ENCODE peak calls at places on chromosome 7, in five cellular contexts. O is OCI-LY7, U is GM23248, Y is vagina, L is kidney. N is an unnamed sample.
A peak's percentile ranks its signal among the peaks of the same experiment; 100 is the strongest.

GRCh38 chr7:155951554-155952158 is 139.4 kb upstream of the SHH start:
- DNase-seq in O (no peak), L (peak; percentile 94), Y (peak; percentile 88), U (peak; percentile 16), N (no peak)

GRCh38 chr7:45177801-45178200 is 20.2 kb downstream of the RAMP3 start:
- DNase-seq in Y (no peak), L (peak; percentile 58), O (no peak), U (no peak), N (no peak)

GRCh38 chr7:37359662-37360444 is 88.8 kb downstream of the ELMO1 start:
- DNase-seq in L (no peak), O (no peak), U (no peak), Y (no peak), N (no peak)

GRCh38 chr7:121020243-121020642 is 31.7 kb downstream of the CPED1 start:
- DNase-seq in Y (no peak), O (no peak), U (peak; percentile 77), L (no peak), N (no peak)

GRCh38 chr7:25860206-25860881 is 291.7 kb upstream of the NFE2L3 start:
- DNase-seq in O (no peak), L (no peak), Y (no peak), U (no peak), N (no peak)

GRCh38 chr7:120272261-120272895 is 597 bp upstream of the KCND2 start:
- DNase-seq in L (no peak), U (peak; percentile 78), Y (no peak), O (peak; percentile 23), N (no peak)

GRCh38 chr7:116942503-116942902 is 10.8 kb upstream of the ST7 start:
- DNase-seq in Y (no peak), U (no peak), L (no peak), O (no peak), N (no peak)

GRCh38 chr7:140604760-140605159 is 35.9 kb downstream of the DENND2A start:
- DNase-seq in Y (no peak), O (no peak), L (no peak), U (peak; percentile 91), N (no peak)

GRCh38 chr7:138564365-138564764 is 104.3 kb downstream of the TRIM24 start:
- DNase-seq in O (no peak), L (no peak), U (no peak), Y (no peak), N (no peak)

GRCh38 chr7:137996386-137996851 is 5.5 kb downstream of the CREB3L2 start:
- DNase-seq in O (no peak), L (peak; percentile 74), Y (no peak), U (peak; percentile 59), N (peak; percentile 38)

GRCh38 chr7:74216361-74216761 is 6.6 kb downstream of the LAT2 start:
- DNase-seq in O (peak; percentile 59), Y (no peak), L (no peak), U (no peak), N (no peak)

GRCh38 chr7:70215491-70215890 is 617.2 kb downstream of the AUTS2 start:
- DNase-seq in Y (no peak), O (peak; percentile 15), U (peak; percentile 83), L (no peak), N (no peak)

GRCh38 chr7:121329460-121330052 is 756 bp downstream of the WNT16 start:
- DNase-seq in Y (no peak), O (no peak), U (peak; percentile 26), L (peak; percentile 62), N (no peak)

GRCh38 chr7:142796501-142797341 is 26.0 kb downstream of the PRSS2 start:
- DNase-seq in L (peak; percentile 80), O (peak; percentile 58), Y (no peak), U (peak; percentile 24), N (no peak)

GRCh38 chr7:33578166-33578565 is 327.2 kb upstream of the BMPER start:
- DNase-seq in O (no peak), Y (no peak), U (peak; percentile 10), L (no peak), N (no peak)

GRCh38 chr7:127758105-127758504 is 106.1 kb downstream of the SND1 start:
- DNase-seq in Y (no peak), L (no peak), O (no peak), U (no peak), N (no peak)

GRCh38 chr7:65809259-65809981 is 63.5 kb upstream of the VKORC1L1 start:
- DNase-seq in O (peak; percentile 79), L (no peak), Y (no peak), U (no peak), N (no peak)

GRCh38 chr7:151706568-151707469 is 170.1 kb downstream of the PRKAG2 start:
- DNase-seq in O (no peak), Y (no peak), U (peak; percentile 34), L (no peak), N (no peak)

GRCh38 chr7:112007185-112007584 is 199.0 kb downstream of the DOCK4 start:
- DNase-seq in Y (no peak), O (no peak), L (no peak), U (no peak), N (no peak)

GRCh38 chr7:129188372-129188891 is at the start of gene SMO:
- DNase-seq in U (peak; percentile 60), O (no peak), Y (no peak), L (peak; percentile 81), N (no peak)

GRCh38 chr7:84490661-84491060 is 296.1 kb upstream of the SEMA3A start:
- DNase-seq in L (no peak), O (no peak), Y (no peak), U (peak; percentile 90), N (no peak)

GRCh38 chr7:73706122-73707044 is 13.1 kb downstream of the STX1A start:
- DNase-seq in L (no peak), Y (no peak), U (peak; percentile 49), O (no peak), N (no peak)

GRCh38 chr7:83096065-83096580 is 66.6 kb downstream of the PCLO start:
- DNase-seq in O (no peak), U (no peak), Y (no peak), L (no peak), N (no peak)

GRCh38 chr7:82605247-82605864 is 161.8 kb upstream of the CACNA2D1 start:
- DNase-seq in Y (no peak), L (no peak), U (peak; percentile 66), O (peak; percentile 29), N (no peak)

GRCh38 chr7:100946111-100946510 is 3.2 kb upstream of the MUC3A start:
- DNase-seq in Y (no peak), U (no peak), L (no peak), O (no peak), N (no peak)

GRCh38 chr7:74452748-74453320 is 872 bp upstream of the GTF2IRD1 start:
- DNase-seq in Y (no peak), U (peak; percentile 52), L (peak; percentile 89), O (no peak), N (no peak)

GRCh38 chr7:103867874-103868273 is 121.6 kb downstream of the RELN start:
- DNase-seq in Y (no peak), L (no peak), U (no peak), O (no peak), N (no peak)

GRCh38 chr7:31954500-31954899 is 115.7 kb downstream of the PDE1C start:
- DNase-seq in U (no peak), L (no peak), O (no peak), Y (no peak), N (no peak)

GRCh38 chr7:18834574-18835361 is 282.7 kb downstream of the TWIST1 start:
- DNase-seq in O (no peak), Y (no peak), L (no peak), U (no peak), N (no peak)

GRCh38 chr7:67918158-67918557 is 921.5 kb downstream of the TYW1 start:
- DNase-seq in Y (no peak), O (peak; percentile 85), L (no peak), U (no peak), N (no peak)

GRCh38 chr7:102283477-102284189 is 3.0 kb upstream of the SH2B2 start:
- DNase-seq in Y (no peak), U (no peak), O (no peak), L (no peak), N (no peak)

GRCh38 chr7:2084781-2085505 is 147.8 kb downstream of the MAD1L1 start:
- DNase-seq in U (no peak), L (no peak), O (no peak), Y (no peak), N (no peak)

GRCh38 chr7:1060315-1061080 is 16.2 kb downstream of the GPR146 start:
- DNase-seq in Y (no peak), L (peak; percentile 85), U (no peak), O (peak; percentile 21), N (no peak)
- H3K27ac ChIP-seq in Y (peak overlapping the region; percentile 18), L (peak overlapping the region; percentile 43), U (no peak overlapping the region), O (peak overlapping the region; percentile 44), N (no peak overlapping the region)

GRCh38 chr7:149873074-149873967 is 448 bp upstream of the ATP6V0E2 start:
- DNase-seq in U (peak; percentile 95), O (peak; percentile 95), L (peak; percentile 98), Y (peak; percentile 96), N (peak; percentile 89)
- H3K4me1 ChIP-seq in U (no peaks in the 10 kb centered on the region), O (peaks cover 48% of the 10 kb centered on the region), L (peaks cover 5% of the 10 kb centered on the region), Y (peaks cover 20% of the 10 kb centered on the region), N (peaks cover 83% of the 10 kb centered on the region)

GRCh38 chr7:52958621-52959140 is 76.8 kb upstream of the POM121L12 start:
- DNase-seq in O (no peak), L (no peak), Y (no peak), U (no peak), N (no peak)
- H3K9me3 ChIP-seq in O (no peaks in the 10 kb centered on the region), L (no peaks in the 10 kb centered on the region), Y (no peaks in the 10 kb centered on the region), U (no peaks in the 10 kb centered on the region), N (no peaks in the 10 kb centered on the region)

GRCh38 chr7:48089415-48089975 is 430 bp downstream of the UPP1 start:
- DNase-seq in Y (peak; percentile 87), L (peak; percentile 95), O (no peak), U (peak; percentile 52), N (peak; percentile 72)

GRCh38 chr7:48088559-48089414 is at the start of gene UPP1:
- DNase-seq in L (peak; percentile 99), U (peak; percentile 96), Y (peak; percentile 97), O (peak; percentile 76), N (peak; percentile 87)

GRCh38 chr7:48087349-48087748 is 1.7 kb upstream of the UPP1 start:
- DNase-seq in U (peak; percentile 91), Y (peak; percentile 79), L (no peak), O (peak; percentile 36), N (peak; percentile 58)

GRCh38 chr7:48091506-48092433 is 2.7 kb downstream of the UPP1 start:
- DNase-seq in O (no peak), U (no peak), Y (peak; percentile 83), L (no peak), N (no peak)

DNA sequence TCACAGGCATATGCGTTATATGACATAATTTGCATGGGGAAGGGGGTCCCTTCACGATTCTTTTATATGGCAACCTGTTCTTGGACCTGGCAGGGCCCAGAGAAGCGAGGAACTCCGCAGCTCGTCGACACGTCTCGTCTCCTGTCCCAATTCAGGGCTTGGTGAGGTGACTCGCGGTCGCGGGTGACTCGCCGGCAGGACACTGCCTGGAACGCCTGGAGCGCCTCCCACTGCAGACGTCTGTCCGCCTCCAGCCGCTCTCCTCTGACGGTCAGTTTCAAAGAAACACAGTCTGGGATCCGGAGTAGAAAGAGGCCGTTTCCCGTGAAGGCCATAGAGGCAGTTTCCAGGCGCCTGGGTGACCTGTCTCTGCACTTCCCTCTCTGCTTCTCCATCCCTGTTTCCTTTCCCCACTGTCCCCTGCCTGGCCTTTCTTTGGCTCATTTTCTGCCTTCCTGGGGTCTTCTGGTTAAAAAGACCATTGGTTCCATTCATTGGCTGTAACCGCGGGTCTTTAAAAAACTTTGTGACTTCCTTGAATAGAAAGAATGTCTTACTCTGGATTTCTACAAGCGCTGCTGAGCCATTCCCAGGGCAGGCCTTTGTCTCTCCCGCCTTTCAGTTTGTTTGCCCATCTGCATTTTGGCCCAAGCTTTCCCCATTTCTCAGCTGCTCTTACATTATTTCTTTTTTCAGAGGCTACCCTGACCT is 1.2 kb downstream of the UPP1 start:
- DNase-seq in O (no peak), Y (peak; percentile 90), L (peak; percentile 89), U (peak; percentile 11), N (no peak)
- H3K27ac ChIP-seq in O (no peak overlapping the region), Y (peak overlapping the region; percentile 90), L (peak overlapping the region; percentile 97), U (no peak overlapping the region), N (peak overlapping the region; percentile 76)

GRCh38 chr7:51071427-51071826 is 245.2 kb downstream of the COBL start:
- DNase-seq in O (no peak), Y (no peak), U (no peak), L (no peak), N (no peak)
- H3K4me1 ChIP-seq in O (no peaks in the 10 kb centered on the region), Y (no peaks in the 10 kb centered on the region), U (peaks cover 15% of the 10 kb centered on the region), L (peaks cover 14% of the 10 kb centered on the region), N (no peaks in the 10 kb centered on the region)

N was measured in CD4-positive, alpha-beta memory T cell.